ENCODE peak calls at places on chromosomes 11 and 22, in four cellular contexts. One of them, this sample, is unnamed.

GRCh38 chr22:47367993-47368945 is 605.8 kb downstream of the TBC1D22A start:
- DNase-seq in kidney: no peak
- DNase-seq in EL: no peak
- DNase-seq in DMS53: no peak
- DNase-seq in this sample: no peak

GRCh38 chr11:76885390-76886097 is 24.8 kb downstream of the ACER3 start:
- DNase-seq in EL: peak
- DNase-seq in DMS53: no peak
- DNase-seq in kidney: peak
- DNase-seq in this sample: no peak

GRCh38 chr11:125871391-125872137 is 15.9 kb upstream of the HYLS1 start:
- DNase-seq in kidney: no peak
- DNase-seq in EL: peak
- DNase-seq in DMS53: peak
- DNase-seq in this sample: peak

GRCh38 chr22:48577014-48577690 is 1250.5 kb downstream of the BRD1 start:
- DNase-seq in DMS53: no peak
- DNase-seq in EL: no peak
- DNase-seq in kidney: peak
- DNase-seq in this sample: no peak

GRCh38 chr11:34339149-34340064 is 18.4 kb downstream of the ABTB2 start:
- DNase-seq in DMS53: peak
- DNase-seq in kidney: no peak
- DNase-seq in EL: no peak
- DNase-seq in this sample: no peak

GRCh38 chr11:64650923-64651523 is 60.0 kb downstream of the SLC22A12 start:
- DNase-seq in DMS53: peak
- DNase-seq in kidney: peak
- DNase-seq in EL: peak
- DNase-seq in this sample: peak

GRCh38 chr11:92911478-92911877 is 58.0 kb upstream of the MTNR1B start:
- DNase-seq in EL: no peak
- DNase-seq in DMS53: peak
- DNase-seq in kidney: no peak
- DNase-seq in this sample: no peak

GRCh38 chr11:111565111-111565720 is 24.7 kb downstream of the LAYN start:
- DNase-seq in EL: peak
- DNase-seq in kidney: no peak
- DNase-seq in DMS53: peak
- DNase-seq in this sample: peak

GRCh38 chr11:31810779-31811647 is at the start of gene PAX6:
- DNase-seq in kidney: peak
- DNase-seq in DMS53: peak
- DNase-seq in EL: peak
- DNase-seq in this sample: no peak

GRCh38 chr11:9028591-9028990 is 24.8 kb upstream of the NRIP3 start:
- DNase-seq in kidney: no peak
- DNase-seq in DMS53: no peak
- DNase-seq in EL: no peak
- DNase-seq in this sample: no peak

GRCh38 chr11:65417702-65418430 is 4.7 kb upstream of the NEAT1 start:
- DNase-seq in kidney: peak
- DNase-seq in DMS53: peak
- DNase-seq in EL: no peak
- DNase-seq in this sample: peak

GRCh38 chr11:22879615-22880014 is 19.3 kb upstream of the CCDC179 start:
- DNase-seq in kidney: no peak
- DNase-seq in EL: no peak
- DNase-seq in DMS53: peak
- DNase-seq in this sample: no peak

GRCh38 chr22:41831828-41832552 is 915 bp upstream of the SREBF2 start:
- DNase-seq in DMS53: peak
- DNase-seq in kidney: no peak
- DNase-seq in EL: no peak
- DNase-seq in this sample: peak

GRCh38 chr11:121460941-121461514 is 8.3 kb upstream of the SORL1-AS1 start:
- DNase-seq in EL: no peak
- DNase-seq in kidney: no peak
- DNase-seq in DMS53: peak
- DNase-seq in this sample: no peak

GRCh38 chr11:94794287-94795168 is 26.4 kb downstream of the AMOTL1 start:
- DNase-seq in EL: peak
- DNase-seq in DMS53: peak
- DNase-seq in kidney: peak
- DNase-seq in this sample: no peak

GRCh38 chr11:130786987-130787688 is 129.1 kb downstream of the SNX19 start:
- DNase-seq in kidney: peak
- DNase-seq in EL: peak
- DNase-seq in DMS53: no peak
- DNase-seq in this sample: no peak

GRCh38 chr22:31846161-31847115 is 92.6 kb downstream of the DEPDC5 start:
- DNase-seq in EL: no peak
- DNase-seq in kidney: no peak
- DNase-seq in DMS53: peak
- DNase-seq in this sample: no peak

GRCh38 chr11:111923351-111923788 is 4.7 kb downstream of the C11orf52 start:
- DNase-seq in kidney: no peak
- DNase-seq in EL: peak
- DNase-seq in DMS53: peak
- DNase-seq in this sample: no peak

GRCh38 chr22:20783844-20784723 is 10.2 kb downstream of the SERPIND1 start:
- DNase-seq in EL: peak
- DNase-seq in kidney: no peak
- DNase-seq in DMS53: peak
- DNase-seq in this sample: peak

GRCh38 chr11:13924801-13925327 is 37.7 kb upstream of the SPON1 start:
- DNase-seq in EL: no peak
- DNase-seq in DMS53: no peak
- DNase-seq in kidney: no peak
- DNase-seq in this sample: no peak

GRCh38 chr22:29695129-29695926 is 24.5 kb upstream of the CABP7 start:
- DNase-seq in DMS53: no peak
- DNase-seq in EL: no peak
- DNase-seq in kidney: no peak
- DNase-seq in this sample: no peak

GRCh38 chr22:20425821-20426615 is 11.6 kb downstream of the SCARF2 start:
- DNase-seq in DMS53: no peak
- DNase-seq in kidney: peak
- DNase-seq in EL: no peak
- DNase-seq in this sample: no peak

GRCh38 chr22:27989758-27990450 is 70.8 kb upstream of the PITPNB start:
- DNase-seq in kidney: no peak
- DNase-seq in EL: no peak
- DNase-seq in DMS53: no peak
- DNase-seq in this sample: no peak

GRCh38 chr22:38570841-38571364 is 920 bp upstream of the DMC1 start:
- DNase-seq in DMS53: peak
- DNase-seq in EL: peak
- DNase-seq in kidney: peak
- DNase-seq in this sample: peak

GRCh38 chr11:121488641-121489040 is 35.9 kb upstream of the SORL1-AS1 start:
- DNase-seq in EL: no peak
- DNase-seq in kidney: no peak
- DNase-seq in DMS53: no peak
- DNase-seq in this sample: no peak

GRCh38 chr11:69825037-69825834 is 6.0 kb upstream of the FGF3 start:
- DNase-seq in DMS53: no peak
- DNase-seq in kidney: no peak
- DNase-seq in EL: no peak
- DNase-seq in this sample: peak

GRCh38 chr11:117097567-117098268 is 510 bp downstream of the SIK3 start:
- DNase-seq in EL: peak
- DNase-seq in DMS53: peak
- DNase-seq in kidney: peak
- DNase-seq in this sample: peak

GRCh38 chr11:71563401-71563800 is 2.0 kb upstream of the KRTAP5-10 start:
- DNase-seq in DMS53: peak
- DNase-seq in EL: peak
- DNase-seq in kidney: no peak
- DNase-seq in this sample: peak

GRCh38 chr11:121996574-121996973 is 119.4 kb downstream of the BLID start:
- DNase-seq in DMS53: no peak
- DNase-seq in EL: no peak
- DNase-seq in kidney: no peak
- DNase-seq in this sample: no peak

GRCh38 chr11:3939211-3939610 is 83.7 kb downstream of the STIM1 start:
- DNase-seq in EL: peak
- DNase-seq in kidney: no peak
- DNase-seq in DMS53: no peak
- DNase-seq in this sample: no peak

GRCh38 chr22:17994424-17995108 is 29.8 kb downstream of the MICAL3 start:
- DNase-seq in kidney: no peak
- DNase-seq in EL: no peak
- DNase-seq in DMS53: no peak
- DNase-seq in this sample: no peak

GRCh38 chr11:84905411-84905810 is 721.7 kb downstream of the DLG2 start:
- DNase-seq in kidney: no peak
- DNase-seq in EL: peak
- DNase-seq in DMS53: no peak
- DNase-seq in this sample: no peak

GRCh38 chr11:104956528-104956927 is 11.8 kb downstream of the CASP4 start:
- DNase-seq in EL: no peak
- DNase-seq in DMS53: no peak
- DNase-seq in kidney: no peak
- DNase-seq in this sample: no peak

GRCh38 chr11:74139151-74139918 is 31.5 kb downstream of the C2CD3 start:
- DNase-seq in kidney: no peak
- DNase-seq in EL: peak
- DNase-seq in DMS53: peak
- DNase-seq in this sample: no peak

GRCh38 chr11:126548576-126549272 is 193.2 kb downstream of the ST3GAL4 start:
- DNase-seq in DMS53: no peak
- DNase-seq in kidney: no peak
- DNase-seq in EL: no peak
- DNase-seq in this sample: no peak

GRCh38 chr11:133900176-133901105 is 55.1 kb upstream of the SPATA19 start:
- DNase-seq in DMS53: no peak
- DNase-seq in kidney: no peak
- DNase-seq in EL: no peak
- DNase-seq in this sample: no peak

GRCh38 chr11:35389897-35390462 is 29.4 kb downstream of the SLC1A2 start:
- DNase-seq in kidney: no peak
- DNase-seq in EL: no peak
- DNase-seq in DMS53: peak
- DNase-seq in this sample: peak